ENCODE peak calls at places on chromosomes 5 and 9, in ten cellular contexts. D, C, X, A, Q, Y, Z, R, F and O are unnamed samples.

GRCh38 chr5:10467281-10468198 is 25.9 kb downstream of the ROPN1L start:
- DNase-seq in Y (peak), Q (peak), F (no peak), D (peak), A (no peak), X (no peak), R (no peak), C (peak), Z (no peak), O (no peak)

GRCh38 chr9:88725300-88726024 is 190.5 kb downstream of the NXNL2 start:
- DNase-seq in R (no peak), C (no peak), D (no peak), Y (no peak), Z (no peak), X (no peak), A (no peak), F (no peak), Q (no peak), O (no peak)

GRCh38 chr5:10545084-10545483 is 18.8 kb upstream of the ANKRD33B start:
- DNase-seq in Z (no peak), F (no peak), Y (no peak), C (no peak), X (no peak), R (no peak), A (no peak), Q (no peak), D (no peak), O (no peak)

GRCh38 chr5:36744678-36745659 is 131.6 kb upstream of the NIPBL start:
- DNase-seq in Y (peak), X (no peak), Z (peak), A (peak), D (peak), R (peak), F (peak), Q (peak), C (peak), O (peak)

GRCh38 chr5:108418172-108418571 is 36.3 kb upstream of the FBXL17 start:
- DNase-seq in A (no peak), D (no peak), F (no peak), Y (no peak), C (no peak), X (no peak), Z (peak), Q (no peak), R (no peak), O (no peak)

GRCh38 chr9:105127863-105128220 is 116.6 kb upstream of the SLC44A1 start:
- DNase-seq in F (no peak), D (no peak), C (peak), R (no peak), Q (peak), Y (no peak), Z (no peak), X (no peak), A (no peak), O (peak)

GRCh38 chr5:145848854-145849253 is 13.7 kb upstream of the PRELID2 start:
- DNase-seq in F (no peak), R (no peak), X (no peak), Q (peak), Y (no peak), A (no peak), D (peak), C (peak), Z (no peak), O (no peak)

GRCh38 chr5:96004754-96005153 is 43.1 kb upstream of the ELL2 start:
- DNase-seq in Y (no peak), F (no peak), D (peak), Z (no peak), C (no peak), R (no peak), X (no peak), A (no peak), Q (peak), O (no peak)

GRCh38 chr5:134142806-134143205 is 28.3 kb downstream of the TCF7 start:
- DNase-seq in R (no peak), Q (no peak), F (no peak), Z (no peak), D (no peak), A (no peak), C (no peak), Y (peak), X (no peak), O (no peak)

GRCh38 chr5:124583469-124584350 is 162.7 kb downstream of the ZNF608 start:
- DNase-seq in Q (peak), R (no peak), Z (no peak), F (no peak), Y (no peak), X (peak), A (no peak), C (peak), D (peak), O (peak)

GRCh38 chr5:179275941-179276837 is 69.1 kb downstream of the ADAMTS2 start:
- DNase-seq in Q (peak), D (peak), X (peak), Y (no peak), C (peak), F (no peak), Z (peak), A (peak), R (peak), O (no peak)

GRCh38 chr9:121172726-121173487 is 28.8 kb downstream of the RAB14 start:
- DNase-seq in R (no peak), Y (no peak), Z (no peak), Q (no peak), A (no peak), F (no peak), X (no peak), C (peak), D (no peak), O (no peak)

GRCh38 chr5:378976-379742 is 57.6 kb downstream of the AHRR start:
- DNase-seq in A (no peak), Q (no peak), Y (peak), D (no peak), F (peak), C (peak), Z (peak), X (no peak), R (no peak), O (no peak)

GRCh38 chr9:124006448-124007156 is 5.0 kb upstream of the LHX2 start:
- DNase-seq in F (no peak), X (no peak), Z (no peak), D (no peak), Q (no peak), C (no peak), R (no peak), Y (peak), A (no peak), O (peak)

GRCh38 chr9:14347408-14348224 is 33.7 kb upstream of the NFIB start:
- DNase-seq in Y (peak), F (peak), C (no peak), X (no peak), Z (peak), A (no peak), D (no peak), Q (peak), R (peak), O (peak)
- TF ChIP-seq CTCF in Y (peak), F (no peak), C (no peak), X (no peak), Z (peak), A (no peak), D (no peak), Q (peak), R (no peak), O (no peak)

GRCh38 chr5:178094345-178094744 is 19.0 kb upstream of the N4BP3 start:
- DNase-seq in R (no peak), A (no peak), D (no peak), Y (no peak), C (no peak), Q (no peak), X (no peak), F (no peak), Z (peak), O (no peak)
- TF ChIP-seq CTCF in R (no peak), A (no peak), D (no peak), Y (no peak), C (no peak), Q (no peak), X (no peak), F (no peak), Z (no peak), O (no peak)

DNA sequence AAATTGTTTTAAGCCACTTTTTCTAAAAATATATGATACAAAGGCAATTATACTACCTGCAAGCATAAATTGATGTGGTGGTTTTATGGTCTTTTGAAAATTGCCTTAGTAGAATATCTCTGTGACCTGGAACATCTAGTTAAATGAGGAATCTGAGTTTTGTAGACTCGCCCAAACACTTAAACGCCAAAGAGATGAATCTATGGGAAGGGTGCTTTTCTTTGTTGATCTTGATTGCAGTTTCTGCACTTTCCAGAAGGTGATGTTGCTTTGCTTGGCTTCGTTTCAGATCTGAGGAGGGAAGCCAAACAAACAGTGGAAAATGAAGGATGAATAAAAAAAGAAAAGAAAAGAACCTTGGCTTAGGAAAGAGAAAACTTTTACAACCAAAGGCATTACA is 1021.3 kb downstream of the NR2F1-AS1 start:
- DNase-seq in F (no peak), R (no peak), A (no peak), C (peak), Y (peak), Z (no peak), Q (no peak), X (no peak), D (peak), O (no peak)
- TF ChIP-seq CTCF in F (no peak), R (no peak), A (no peak), C (no peak), Y (peak), Z (no peak), Q (no peak), X (no peak), D (no peak), O (no peak)

GRCh38 chr9:100689635-100690034 is 111.8 kb downstream of the CAVIN4 start:
- DNase-seq in D (no peak), X (no peak), Y (no peak), R (no peak), Z (no peak), F (no peak), A (no peak), C (no peak), Q (no peak), O (peak)

GRCh38 chr9:100686420-100686819 is 108.5 kb downstream of the CAVIN4 start:
- DNase-seq in Y (no peak), F (no peak), Z (no peak), C (no peak), X (no peak), D (no peak), Q (no peak), A (no peak), R (no peak), O (no peak)

GRCh38 chr9:100690438-100690837 is 112.6 kb downstream of the CAVIN4 start:
- DNase-seq in Q (no peak), C (no peak), R (no peak), Z (no peak), Y (no peak), X (no peak), A (no peak), D (no peak), F (no peak), O (no peak)
- TF ChIP-seq CTCF in Q (no peak), C (no peak), R (no peak), Z (no peak), Y (no peak), X (no peak), A (no peak), D (no peak), F (no peak), O (no peak)

DNA sequence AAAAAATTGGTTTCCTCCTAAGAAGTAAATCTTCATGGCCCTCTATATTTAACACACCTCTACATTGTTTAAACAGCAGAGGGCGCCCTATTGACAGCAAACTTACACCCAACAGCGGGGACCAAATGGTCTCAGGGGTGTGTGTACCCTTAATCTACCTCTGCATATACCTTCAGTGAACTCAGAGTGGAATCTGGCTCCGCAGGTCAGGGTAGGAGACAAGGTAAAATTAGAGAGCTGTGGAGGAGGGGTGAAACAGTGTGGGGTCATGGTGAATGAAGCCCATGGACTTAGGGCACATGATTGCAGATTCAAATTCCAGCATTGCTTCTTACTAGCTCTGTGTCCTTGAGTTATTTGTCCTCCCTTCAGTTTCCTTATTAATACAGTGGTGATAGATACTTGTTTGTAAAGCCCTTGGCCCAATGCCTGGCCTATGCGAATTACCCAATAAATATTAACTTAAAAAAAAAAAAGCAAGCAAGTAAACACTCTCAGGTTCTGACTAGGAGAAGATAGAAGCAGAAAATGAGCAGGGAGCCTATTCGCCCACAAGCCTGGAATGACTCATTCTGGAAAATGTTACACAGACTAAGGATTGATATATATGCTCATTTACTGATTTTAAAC is 122.9 kb downstream of the CAVIN4 start:
- DNase-seq in F (peak), R (peak), D (no peak), Z (no peak), Q (peak), X (no peak), Y (peak), A (no peak), C (peak), O (peak)
- TF ChIP-seq CTCF in F (peak), R (peak), D (peak), Z (peak), Q (peak), X (peak), Y (peak), A (no peak), C (peak), O (peak)

GRCh38 chr5:83608122-83608521 is 112.5 kb downstream of the HAPLN1 start:
- DNase-seq in Y (peak), D (peak), R (peak), Q (peak), X (peak), C (peak), Z (no peak), F (peak), A (no peak), O (peak)
- TF ChIP-seq CTCF in Y (peak), D (peak), R (peak), Q (peak), X (peak), C (peak), Z (peak), F (peak), A (no peak), O (peak)

GRCh38 chr5:167582263-167582662 is 709.2 kb upstream of the WWC1 start:
- DNase-seq in R (no peak), C (peak), A (no peak), Z (no peak), Q (peak), X (no peak), Y (no peak), D (no peak), F (peak), O (no peak)
- TF ChIP-seq CTCF in R (no peak), C (peak), A (no peak), Z (no peak), Q (peak), X (no peak), Y (no peak), D (no peak), F (peak), O (no peak)

DNA sequence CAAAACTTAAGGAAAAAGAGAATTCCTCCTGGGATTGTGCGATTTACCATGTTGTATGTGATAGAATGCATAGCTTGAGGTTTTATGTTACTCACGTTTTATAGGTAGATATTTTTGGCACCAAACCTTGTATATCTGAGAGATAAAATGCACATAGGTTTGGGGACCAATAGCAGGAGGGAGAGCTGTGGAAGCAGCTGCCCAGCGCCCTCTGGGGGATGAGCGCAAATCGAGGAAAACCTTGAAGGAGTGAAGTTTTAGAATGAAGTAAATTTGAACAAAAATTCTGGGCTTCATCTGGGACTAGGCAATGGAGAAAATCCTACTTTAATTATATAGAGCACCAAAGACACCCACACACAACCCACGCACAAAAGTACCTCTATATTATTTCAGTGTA is 197.0 kb downstream of the ADCY2 start:
- DNase-seq in X (no peak), A (no peak), D (no peak), Z (no peak), C (no peak), R (no peak), F (peak), Q (no peak), Y (peak), O (peak)
- TF ChIP-seq CTCF in X (peak), A (no peak), D (peak), Z (no peak), C (no peak), R (peak), F (peak), Q (no peak), Y (peak), O (no peak)